ENCODE peak calls at places on chromosomes 4 and X, in nine cellular contexts. A is HCT116, O is H1, C is A549, X is K562, E is endothelial cell of umbilical vein, W is SK-N-SH, D is GM12878, K is HepG2. T is an unnamed sample.

GRCh38 chr4:36786519-36786918 is 458.0 kb upstream of the NWD2 start:
- DNase-seq in C (no peak), X (no peak), A (no peak), E (no peak), W (no peak), K (no peak), D (no peak), O (no peak), T (no peak)

GRCh38 chrX:136954930-136955329 is 74.4 kb upstream of the RBMX start:
- DNase-seq in X (peak), A (peak), C (peak), O (no peak), W (peak), D (no peak), K (peak), E (peak), T (peak)

GRCh38 chrX:18769812-18770573 is 62.5 kb downstream of the PPEF1 start:
- DNase-seq in D (no peak), K (no peak), C (no peak), E (no peak), O (no peak), X (no peak), W (peak), A (no peak), T (no peak)

GRCh38 chr4:137705171-137705783 is 173.0 kb upstream of the PCDH18 start:
- DNase-seq in A (no peak), X (no peak), O (no peak), K (no peak), C (no peak), W (no peak), E (no peak), D (no peak), T (peak)

GRCh38 chr4:102826105-102826889 is 1.1 kb downstream of the UBE2D3 start:
- DNase-seq in A (no peak), O (peak), W (no peak), C (no peak), D (no peak), K (no peak), E (no peak), X (no peak), T (no peak)

GRCh38 chrX:33138677-33139249 is 72.6 kb downstream of the DMD start:
- DNase-seq in X (no peak), D (no peak), E (no peak), W (no peak), O (no peak), C (peak), K (no peak), A (no peak), T (no peak)

GRCh38 chrX:41332005-41332404 is 2.0 kb upstream of the DDX3X start:
- DNase-seq in O (no peak), X (no peak), W (no peak), K (no peak), A (no peak), E (no peak), C (peak), D (no peak), T (no peak)

GRCh38 chr4:101458914-101459313 is 111.6 kb upstream of the PPP3CA start:
- DNase-seq in E (no peak), A (no peak), O (no peak), W (no peak), D (no peak), C (no peak), X (no peak), K (no peak), T (peak)

GRCh38 chrX:66022742-66023725 is 16.8 kb downstream of the VSIG4 start:
- DNase-seq in D (no peak), A (no peak), E (no peak), C (peak), K (no peak), W (no peak), O (no peak), X (peak), T (peak)

GRCh38 chr4:145481164-145481941 is at the start of gene SMAD1:
- DNase-seq in O (peak), E (peak), C (peak), W (peak), A (peak), X (peak), K (peak), D (no peak), T (no peak)

DNA sequence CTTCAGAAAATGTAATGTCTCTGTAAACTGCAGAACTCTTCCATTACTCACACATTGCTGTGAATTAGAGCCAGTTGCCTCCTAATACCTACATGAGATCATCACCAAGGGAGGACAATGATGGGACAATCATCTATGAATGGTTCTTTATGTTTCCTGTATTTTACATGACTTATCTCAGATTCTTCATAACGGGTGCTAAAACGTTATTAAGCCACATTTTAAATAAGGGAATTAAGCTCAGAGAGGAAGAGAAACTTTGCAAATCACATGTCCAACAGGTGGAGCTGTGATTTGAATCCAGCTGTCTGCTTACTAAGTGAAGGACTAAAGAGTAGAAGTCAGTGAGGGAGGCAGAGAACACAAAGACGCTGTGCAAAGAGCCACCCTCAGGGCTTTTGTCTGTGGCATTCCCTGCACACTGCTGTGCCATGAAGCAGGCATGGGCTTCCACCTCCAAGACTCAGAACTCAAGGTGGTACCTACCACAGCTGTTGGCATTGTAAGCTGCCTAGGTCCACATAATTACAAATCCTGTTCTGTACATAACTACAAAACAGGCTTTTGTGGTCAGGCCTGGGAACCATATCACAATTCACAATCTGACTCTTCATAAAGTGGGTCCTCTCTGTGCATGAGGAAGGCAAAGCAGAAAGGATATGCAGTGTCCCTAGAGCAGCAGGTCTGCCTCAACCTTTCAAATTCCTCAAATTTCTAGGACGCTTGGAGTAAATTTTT is 12.8 kb downstream of the TBC1D9 start:
- DNase-seq in C (peak), D (peak), O (no peak), E (peak), K (peak), W (peak), A (no peak), X (no peak), T (no peak)
- TF ChIP-seq MAX in C (no peak), D (no peak), O (no peak), E (no peak), K (no peak), W (no peak), A (no peak), X (no peak), T (no peak)

DNA sequence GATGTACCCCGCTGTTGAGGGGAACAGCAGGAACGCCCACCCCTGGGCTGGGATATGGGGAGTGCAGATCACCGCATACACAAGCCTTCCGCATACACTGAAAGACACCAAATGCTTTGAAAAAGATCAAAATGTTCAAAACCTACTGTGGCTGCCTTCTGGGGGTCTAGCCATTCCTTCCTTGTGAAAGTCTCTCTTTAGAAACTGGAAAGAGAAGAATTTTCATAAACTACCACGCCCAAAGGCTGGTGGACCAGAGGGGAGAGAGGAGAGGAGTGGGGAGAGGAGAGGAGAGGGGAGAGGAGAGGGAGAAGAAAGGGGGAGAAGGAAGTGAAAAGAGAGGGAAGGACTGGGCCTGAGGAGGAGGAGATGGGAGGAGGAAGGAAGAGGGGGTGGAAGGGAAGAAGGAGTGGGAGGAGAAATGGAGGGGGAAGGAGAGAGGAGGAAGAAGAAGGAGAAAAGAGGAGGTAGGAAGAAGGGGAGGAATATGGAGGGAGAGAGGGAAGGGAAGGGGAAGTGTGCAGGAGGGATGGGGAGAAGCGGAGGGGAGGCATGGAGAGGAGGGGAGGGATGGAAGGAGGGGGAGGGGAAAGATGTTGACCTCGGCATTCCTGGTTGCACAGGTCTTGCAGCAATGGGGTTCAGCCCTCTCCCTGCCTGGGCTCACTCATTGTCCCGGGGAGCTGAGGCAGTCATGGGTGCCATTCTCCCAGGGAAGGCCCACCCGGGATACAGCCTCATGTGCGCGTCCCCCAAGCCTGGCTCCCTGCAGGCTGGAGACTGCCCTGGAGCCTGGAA is 5.5 kb upstream of the HMX1 start:
- DNase-seq in C (no peak), E (no peak), A (no peak), D (no peak), K (no peak), W (no peak), X (no peak), O (peak), T (no peak)
- H3K4me3 ChIP-seq in C (no peak), E (no peak), A (no peak), D (no peak), K (no peak), W (no peak), X (no peak), O (peak), T (no peak)

GRCh38 chr4:177187371-177187770 is 122.3 kb upstream of the NEIL3 start:
- DNase-seq in W (no peak), D (no peak), E (no peak), O (no peak), A (no peak), C (no peak), X (no peak), K (no peak), T (no peak)

GRCh38 chr4:177185579-177185978 is 124.1 kb upstream of the NEIL3 start:
- DNase-seq in A (no peak), E (no peak), W (no peak), D (no peak), O (no peak), X (no peak), C (no peak), K (no peak), T (no peak)

GRCh38 chr4:177191586-177191985 is 118.1 kb upstream of the NEIL3 start:
- DNase-seq in K (no peak), O (no peak), W (no peak), D (no peak), E (no peak), A (no peak), C (no peak), X (no peak), T (no peak)

GRCh38 chr4:177194906-177195305 is 114.8 kb upstream of the NEIL3 start:
- DNase-seq in E (no peak), O (no peak), W (no peak), C (no peak), A (no peak), K (no peak), D (no peak), X (no peak), T (peak)

DNA sequence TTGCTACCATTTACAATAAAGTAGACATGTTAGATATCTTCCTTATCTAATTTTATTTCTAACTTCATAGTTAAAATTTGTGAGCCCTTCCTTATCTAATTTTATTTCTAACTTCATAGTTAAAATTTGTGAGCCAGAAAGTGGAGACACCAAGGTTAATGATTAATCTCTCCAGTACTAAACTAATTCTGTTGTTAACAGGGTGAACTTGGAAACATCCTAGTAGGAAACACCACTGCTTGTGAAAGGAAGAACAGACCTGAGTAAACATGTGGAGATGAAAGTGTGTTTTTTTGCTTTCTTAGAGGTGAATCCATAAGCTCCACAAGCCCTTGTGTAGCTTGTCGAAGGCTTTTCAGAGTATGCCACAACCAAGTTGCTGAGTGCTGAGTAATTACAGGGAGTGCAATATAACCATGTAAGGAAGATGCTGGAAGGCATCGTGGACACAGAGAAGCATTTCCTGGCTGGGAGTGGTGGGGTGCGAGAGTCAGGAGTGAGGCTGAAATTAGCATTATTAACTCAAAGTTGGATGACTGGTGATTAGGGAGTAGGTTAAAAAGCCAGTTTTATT is 118.6 kb upstream of the NEIL3 start:
- DNase-seq in O (no peak), C (peak), E (no peak), X (no peak), K (no peak), A (no peak), D (no peak), W (no peak), T (no peak)
- TF ChIP-seq MAX in O (no peak), C (no peak), E (no peak), X (no peak), K (no peak), A (no peak), D (no peak), W (no peak), T (no peak)

GRCh38 chr4:54100607-54101189 is 735 bp downstream of the GSX2 start:
- DNase-seq in C (no peak), A (no peak), E (no peak), W (peak), D (no peak), X (no peak), O (peak), K (no peak), T (no peak)
- H3K4me3 ChIP-seq in C (peak), A (no peak), E (peak), W (peak), D (peak), X (no peak), O (peak), K (peak), T (no peak)

GRCh38 chr4:37893164-37893563 is 2.3 kb downstream of the TBC1D1 start:
- DNase-seq in K (no peak), W (no peak), X (no peak), E (no peak), C (no peak), D (no peak), O (no peak), A (no peak), T (no peak)

GRCh38 chr4:37890501-37891220 is at the start of gene TBC1D1:
- DNase-seq in W (peak), E (no peak), O (peak), X (no peak), A (no peak), C (peak), K (no peak), D (no peak), T (peak)

GRCh38 chr4:37892641-37893040 is 1.8 kb downstream of the TBC1D1 start:
- DNase-seq in D (peak), O (no peak), W (no peak), X (no peak), E (no peak), C (no peak), K (no peak), A (no peak), T (peak)

GRCh38 chr4:37889849-37890500 is 909 bp upstream of the TBC1D1 start:
- DNase-seq in D (no peak), O (peak), W (peak), K (no peak), E (no peak), C (no peak), A (no peak), X (no peak), T (no peak)

GRCh38 chr4:37891221-37892159 is 606 bp downstream of the TBC1D1 start:
- DNase-seq in K (no peak), X (no peak), A (no peak), D (peak), E (peak), C (no peak), O (peak), W (peak), T (peak)
- TF ChIP-seq MAX in K (no peak), X (no peak), A (no peak), D (no peak), E (no peak), C (no peak), O (peak), W (no peak), T (peak)